ENCODE peak calls at places on chromosome 14, in eight cellular contexts. P, B, U, A, C, J, Z and K are unnamed samples.

GRCh38 chr14:54332490-54332889 is 64.3 kb upstream of the CDKN3 start:
- DNase-seq in P (no peak), B (no peak), U (no peak), A (no peak), C (no peak), J (no peak), Z (no peak), K (no peak)

GRCh38 chr14:63492391-63492790 is 50.8 kb downstream of the PPP2R5E start:
- DNase-seq in P (no peak), B (no peak), U (no peak), A (no peak), C (no peak), J (peak), Z (no peak), K (no peak)

GRCh38 chr14:68016243-68016914 is 196.8 kb downstream of the RAD51B start:
- DNase-seq in P (no peak), B (no peak), U (no peak), A (no peak), C (no peak), J (peak), Z (no peak), K (no peak)

GRCh38 chr14:99802301-99803105 is 9.3 kb downstream of the EML1 start:
- DNase-seq in P (no peak), B (no peak), U (no peak), A (no peak), C (no peak), J (peak), Z (no peak), K (no peak)

GRCh38 chr14:20934148-20934762 is 21.0 kb upstream of the RNASE2 start:
- DNase-seq in P (no peak), B (no peak), U (no peak), A (peak), C (peak), J (no peak), Z (no peak), K (peak)

GRCh38 chr14:104240426-104241157 is 102.2 kb downstream of the KIF26A start:
- DNase-seq in P (no peak), B (no peak), U (no peak), A (no peak), C (peak), J (no peak), Z (no peak), K (no peak)

GRCh38 chr14:92651793-92652382 is 96.5 kb downstream of the LGMN start:
- DNase-seq in P (no peak), B (peak), U (peak), A (no peak), C (peak), J (no peak), Z (no peak), K (no peak)

GRCh38 chr14:69378274-69378673 is 19.8 kb downstream of the ERH start:
- DNase-seq in P (no peak), B (no peak), U (no peak), A (no peak), C (no peak), J (no peak), Z (no peak), K (no peak)

GRCh38 chr14:100135073-100135472 is 24.4 kb downstream of the DEGS2 start:
- DNase-seq in P (no peak), B (no peak), U (no peak), A (no peak), C (no peak), J (no peak), Z (no peak), K (no peak)

GRCh38 chr14:89121961-89122675 is 294.9 kb downstream of the FOXN3 start:
- DNase-seq in P (no peak), B (no peak), U (no peak), A (no peak), C (no peak), J (no peak), Z (no peak), K (no peak)

GRCh38 chr14:77615231-77616132 is 955 bp downstream of the SPTLC2 start:
- DNase-seq in P (no peak), B (no peak), U (no peak), A (peak), C (no peak), J (peak), Z (no peak), K (peak)

GRCh38 chr14:51147183-51147582 is 52.3 kb upstream of the TRIM9 start:
- DNase-seq in P (no peak), B (no peak), U (no peak), A (no peak), C (no peak), J (no peak), Z (no peak), K (no peak)

GRCh38 chr14:50041980-50042379 is 74.4 kb downstream of the VCPKMT start:
- DNase-seq in P (no peak), B (no peak), U (no peak), A (no peak), C (no peak), J (no peak), Z (no peak), K (no peak)

GRCh38 chr14:50040905-50041465 is 75.4 kb downstream of the VCPKMT start:
- DNase-seq in P (no peak), B (no peak), U (no peak), A (no peak), C (no peak), J (no peak), Z (no peak), K (no peak)

GRCh38 chr14:50039734-50040400 is 76.5 kb downstream of the VCPKMT start:
- DNase-seq in P (no peak), B (no peak), U (peak), A (no peak), C (no peak), J (no peak), Z (no peak), K (no peak)

GRCh38 chr14:50039120-50039517 is 77.3 kb downstream of the VCPKMT start:
- DNase-seq in P (no peak), B (no peak), U (no peak), A (no peak), C (no peak), J (no peak), Z (no peak), K (no peak)

DNA sequence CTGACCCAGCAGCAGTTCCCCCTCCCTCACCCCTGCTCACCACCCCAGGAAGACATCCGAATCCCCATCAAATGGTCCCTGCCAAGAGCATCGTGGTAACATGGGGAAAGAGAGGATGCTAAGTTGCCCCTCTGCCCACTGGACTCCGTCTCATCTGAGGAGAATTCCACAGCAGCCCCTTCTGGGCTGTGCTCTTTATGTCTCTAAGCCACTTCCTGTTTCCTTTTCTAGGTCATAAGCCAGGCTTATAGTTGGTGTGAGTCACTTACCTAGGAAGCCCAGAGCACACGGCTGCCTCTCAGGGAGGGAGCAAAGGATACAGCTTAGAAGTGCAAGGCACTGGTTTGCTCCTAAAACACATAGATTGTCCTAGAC is 76.0 kb downstream of the VCPKMT start:
- DNase-seq in P (no peak), B (no peak), U (no peak), A (peak), C (peak), J (peak), Z (no peak), K (no peak)
- TF ChIP-seq POLR2A in P (no peak), B (peak), U (no peak), A (no peak), C (no peak), J (no peak), Z (no peak), K (no peak)

DNA sequence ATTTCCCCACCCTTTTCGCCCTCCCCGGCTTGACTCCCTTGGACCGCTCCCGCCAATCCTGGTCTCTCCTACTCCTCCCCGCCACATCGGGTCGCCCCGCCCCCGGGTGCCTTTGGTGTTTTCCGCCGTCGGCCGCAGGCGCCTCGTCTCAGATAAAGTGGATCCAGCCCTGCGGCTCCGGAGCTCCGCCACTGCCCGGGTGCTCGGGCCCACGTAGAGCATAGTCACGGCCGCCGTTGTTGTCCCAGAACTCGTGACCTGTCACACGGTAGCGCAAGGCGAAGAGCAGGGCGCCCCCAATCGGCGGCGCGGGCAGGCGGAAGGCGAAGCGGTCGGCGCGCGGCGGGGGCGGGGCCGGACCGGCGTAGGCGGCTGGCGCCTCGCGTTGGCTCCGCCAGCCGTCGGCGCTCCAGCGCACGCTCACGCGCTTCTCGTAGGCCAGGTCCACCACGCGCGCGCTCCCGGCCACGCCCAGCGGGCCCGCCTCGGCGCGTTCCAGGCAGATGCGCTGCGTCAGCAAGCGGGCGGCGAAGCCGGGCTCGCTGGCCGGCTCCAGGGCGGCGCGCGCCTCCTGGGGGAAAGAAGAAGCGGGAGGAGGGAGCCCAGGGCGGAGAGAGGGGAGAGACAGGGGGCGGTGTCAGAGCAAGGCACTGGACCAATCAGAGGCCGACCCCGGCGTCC is 1.2 kb downstream of the PPP1R3E start:
- DNase-seq in P (peak), B (peak), U (peak), A (peak), C (peak), J (peak), Z (peak), K (peak)
- TF ChIP-seq POLR2A in P (peak), B (peak), U (peak), A (no peak), C (peak), J (peak), Z (peak), K (no peak)

GRCh38 chr14:102835959-102836358 is 58.7 kb downstream of the TRAF3 start:
- DNase-seq in P (no peak), B (no peak), U (no peak), A (no peak), C (no peak), J (no peak), Z (no peak), K (no peak)
- TF ChIP-seq POLR2A in P (peak), B (no peak), U (no peak), A (no peak), C (no peak), J (no peak), Z (no peak), K (no peak)

DNA sequence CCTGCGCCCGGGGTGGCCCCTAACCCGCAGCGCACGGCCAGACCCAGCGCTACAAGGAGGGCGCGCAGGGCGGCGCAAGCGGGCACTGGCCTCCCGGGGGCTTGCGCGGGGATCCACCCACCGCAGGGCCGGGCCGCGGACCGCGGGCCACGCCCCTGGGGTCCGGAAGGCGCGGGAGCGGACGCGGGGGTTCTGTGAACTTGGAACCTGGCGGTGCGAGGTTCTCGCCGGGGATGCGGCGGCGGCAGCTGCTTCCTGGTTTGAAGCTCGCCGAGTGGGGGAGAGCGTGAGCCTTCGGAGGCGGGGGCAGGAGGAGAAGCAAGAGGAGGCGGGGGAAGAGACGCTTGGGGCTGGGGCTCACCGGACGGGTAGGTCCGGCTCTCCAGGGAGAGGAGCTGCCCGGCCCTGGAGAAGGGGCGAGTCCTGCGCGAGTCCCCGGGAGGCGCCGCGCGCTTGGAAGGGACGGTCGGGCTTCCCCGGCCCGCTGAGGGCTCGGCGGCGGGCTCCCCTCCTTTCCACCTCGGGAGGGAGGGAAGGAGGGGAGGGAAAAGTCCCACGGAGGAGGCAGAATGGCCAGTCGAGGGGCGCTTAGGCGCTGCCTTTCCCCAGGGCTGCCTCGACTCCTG is at the start of gene PRKCH:
- DNase-seq in P (no peak), B (peak), U (peak), A (peak), C (peak), J (peak), Z (peak), K (peak)
- TF ChIP-seq POLR2A in P (peak), B (no peak), U (no peak), A (peak), C (no peak), J (no peak), Z (no peak), K (peak)

DNA sequence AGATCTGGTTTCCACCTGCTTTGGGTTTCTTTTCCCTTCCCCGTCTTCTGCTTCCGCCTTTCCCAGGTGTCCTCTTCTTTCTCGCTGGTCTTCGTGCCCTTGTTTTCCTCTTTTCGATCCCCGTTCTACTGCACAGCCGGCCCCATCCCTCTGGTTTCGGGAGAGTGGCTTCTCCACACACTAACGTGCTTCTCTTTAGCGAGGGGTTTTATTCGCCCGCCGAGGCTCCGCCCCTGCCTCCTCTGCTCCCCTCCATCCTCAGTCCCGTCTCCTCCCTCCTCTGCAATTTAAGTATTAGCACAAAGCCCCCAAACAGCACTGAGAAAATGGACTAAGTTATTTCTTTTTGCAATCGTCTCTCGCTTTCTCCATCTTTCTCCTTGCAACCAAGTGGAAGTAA is at the start of gene SLC7A8:
- DNase-seq in P (no peak), B (peak), U (peak), A (peak), C (peak), J (no peak), Z (peak), K (no peak)
- TF ChIP-seq POLR2A in P (no peak), B (peak), U (no peak), A (no peak), C (peak), J (no peak), Z (peak), K (no peak)

DNA sequence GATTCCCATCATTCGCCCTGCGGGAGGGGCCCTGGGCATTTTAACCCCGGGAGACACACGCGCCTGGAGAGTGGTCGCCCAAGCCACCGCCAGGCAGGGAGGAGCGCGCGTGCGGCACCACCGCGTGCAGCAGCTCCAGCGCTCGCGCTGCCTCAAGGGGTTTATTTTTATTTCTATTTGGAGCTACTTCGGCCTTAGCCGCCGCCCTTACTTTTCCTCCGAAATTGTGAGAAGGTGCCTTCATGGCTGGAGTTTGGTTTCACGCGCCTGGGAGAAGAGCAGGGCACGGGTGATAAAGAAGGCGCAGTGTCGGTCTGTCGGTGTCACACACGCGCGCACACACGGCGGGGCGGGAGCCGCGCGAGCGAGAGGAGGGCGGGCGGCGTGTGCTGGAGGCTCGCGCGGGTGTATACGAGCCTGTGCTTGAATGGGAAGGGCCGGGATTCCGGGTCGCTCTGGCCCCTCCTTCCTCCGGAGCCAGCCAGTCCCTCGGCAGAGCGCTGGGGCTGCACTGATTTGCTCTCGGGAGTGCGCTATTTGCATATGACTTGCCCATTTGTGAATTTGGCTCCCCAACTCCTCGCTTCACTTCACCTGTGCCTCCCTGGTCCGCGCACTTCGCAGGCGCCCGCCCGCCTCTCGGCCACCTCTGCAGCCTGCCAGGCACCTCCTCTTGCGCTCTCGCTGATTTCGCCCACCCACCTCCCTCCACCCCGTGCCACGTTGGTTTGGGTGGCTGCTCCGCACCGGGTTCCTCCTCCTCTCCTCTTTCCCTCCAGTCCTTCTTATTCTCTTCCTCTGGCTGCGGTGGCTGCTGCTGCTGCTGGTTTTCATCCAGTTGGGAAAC is 932.3 kb downstream of the DIO2 start:
- DNase-seq in P (no peak), B (peak), U (peak), A (peak), C (peak), J (peak), Z (peak), K (no peak)
- TF ChIP-seq POLR2A in P (no peak), B (peak), U (no peak), A (no peak), C (no peak), J (no peak), Z (no peak), K (no peak)

DNA sequence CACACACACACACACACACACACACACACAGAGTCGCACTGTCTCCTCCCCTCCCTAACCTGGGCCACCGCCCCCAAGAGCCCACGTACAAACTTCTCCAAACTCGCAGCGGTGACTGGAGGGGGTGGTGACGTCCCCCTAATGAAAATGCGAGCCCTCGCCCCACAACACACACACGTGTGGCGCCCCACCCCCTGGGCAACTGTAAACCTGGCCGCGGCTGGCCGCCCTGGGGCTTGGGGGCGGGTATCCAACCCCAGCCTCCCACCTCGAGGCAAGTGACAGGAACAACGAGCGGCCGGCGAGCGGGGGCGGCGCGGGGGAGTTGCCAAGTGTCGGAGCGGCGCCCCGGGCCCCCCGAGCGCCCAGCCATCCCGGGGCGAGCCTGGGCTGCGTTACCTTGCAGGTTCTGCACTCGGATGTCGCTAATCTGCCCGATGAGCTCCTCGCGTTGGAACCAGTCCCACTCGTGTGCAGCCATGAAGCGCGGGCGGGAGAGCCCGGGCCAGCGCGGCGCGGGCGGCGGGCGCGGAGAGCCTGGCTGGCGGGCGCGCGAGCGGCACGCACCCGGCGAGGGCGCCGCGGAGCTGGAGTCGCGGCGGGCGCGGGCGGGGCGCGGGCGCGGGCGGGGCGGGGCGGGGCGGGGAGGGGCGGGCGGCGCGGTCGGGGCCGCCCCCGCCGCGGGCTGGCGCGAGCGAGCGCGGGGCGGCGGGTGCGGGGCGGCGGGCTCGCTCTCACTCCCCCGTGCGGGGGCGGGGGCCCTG is at the start of gene CLMN:
- DNase-seq in P (no peak), B (no peak), U (no peak), A (peak), C (peak), J (peak), Z (peak), K (peak)
- TF ChIP-seq POLR2A in P (peak), B (no peak), U (no peak), A (no peak), C (no peak), J (no peak), Z (no peak), K (no peak)

DNA sequence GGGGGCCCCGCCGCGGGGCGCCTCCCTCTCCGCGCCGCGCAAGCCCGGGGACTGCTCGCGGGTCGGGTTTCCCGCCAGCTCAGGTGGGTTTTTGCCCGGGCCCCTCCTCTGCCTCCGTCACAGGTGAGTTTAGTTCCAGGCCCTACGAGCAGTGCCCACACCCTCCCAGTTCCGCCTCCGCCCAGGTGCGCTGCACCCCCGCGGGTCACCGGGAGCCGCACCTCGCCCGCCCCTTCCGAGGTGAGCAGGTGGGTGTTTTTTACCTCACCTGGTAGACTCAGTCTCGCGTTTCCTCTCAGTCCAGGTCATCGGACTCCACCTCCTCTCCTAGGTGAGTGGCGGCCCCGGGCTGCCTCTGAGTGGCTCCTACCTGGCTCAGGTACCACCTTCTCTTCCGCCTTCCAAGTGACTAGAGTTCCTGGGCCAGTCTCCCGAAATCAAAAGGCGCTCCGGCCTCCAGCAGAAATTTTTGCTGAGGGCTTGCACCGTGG is at the start of gene TMEM30B:
- DNase-seq in P (no peak), B (no peak), U (peak), A (no peak), C (peak), J (no peak), Z (peak), K (no peak)
- TF ChIP-seq POLR2A in P (no peak), B (peak), U (no peak), A (no peak), C (peak), J (no peak), Z (no peak), K (no peak)